ENCODE peak calls at places on chromosomes 6 and 20, in four cellular contexts. A, J, M and L are unnamed samples.

GRCh38 chr6:13504611-13505344 is 17.4 kb upstream of the GFOD1 start:
- DNase-seq in A (no peak), J (no peak), M (no peak), L (no peak)

GRCh38 chr6:136969433-136969832 is 47.3 kb downstream of the SLC35D3 start:
- DNase-seq in A (no peak), J (no peak), M (peak), L (no peak)

GRCh38 chr20:77231-77630 is 10.2 kb upstream of the DEFB125 start:
- DNase-seq in A (no peak), J (no peak), M (no peak), L (no peak)

GRCh38 chr6:38631186-38631783 is 8.4 kb downstream of the BTBD9 start:
- DNase-seq in A (no peak), J (no peak), M (no peak), L (no peak)

GRCh38 chr6:71482742-71483141 is 194.1 kb downstream of the OGFRL1 start:
- DNase-seq in A (no peak), J (no peak), M (no peak), L (no peak)

GRCh38 chr20:2527762-2528161 is 8.6 kb upstream of the TMC2 start:
- DNase-seq in A (no peak), J (no peak), M (no peak), L (no peak)

GRCh38 chr20:19692100-19692499 is 66.0 kb upstream of the RIN2 start:
- DNase-seq in A (no peak), J (no peak), M (no peak), L (no peak)

GRCh38 chr6:21664263-21665081 is 70.9 kb downstream of the SOX4 start:
- DNase-seq in A (no peak), J (no peak), M (peak), L (peak)

GRCh38 chr6:100658486-100658885 is 193.8 kb upstream of the SIM1 start:
- DNase-seq in A (no peak), J (no peak), M (no peak), L (no peak)
- TF ChIP-seq CTCF in A (no peak), J (no peak), M (no peak), L (no peak)

DNA sequence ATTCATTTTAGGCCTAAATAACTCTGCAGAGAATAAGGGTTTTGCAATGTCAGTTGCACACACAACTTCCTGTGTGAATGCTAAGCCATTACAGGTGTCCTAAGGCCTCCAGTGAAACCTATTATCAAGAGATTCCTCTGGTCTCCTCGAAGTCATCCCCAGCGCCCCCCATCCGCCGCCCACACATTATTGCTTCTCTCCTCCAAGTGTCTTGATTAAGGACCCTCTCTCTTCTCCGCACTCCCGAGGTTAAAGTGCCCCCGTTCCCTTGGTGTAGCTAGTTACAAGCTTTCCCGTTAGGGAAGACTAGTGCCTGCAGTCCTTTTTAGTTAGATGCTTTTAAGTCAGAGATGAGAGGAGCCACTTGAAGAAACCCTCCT is 1.2 kb downstream of the HIVEP2 start:
- DNase-seq in A (no peak), J (no peak), M (no peak), L (no peak)
- TF ChIP-seq CTCF in A (no peak), J (no peak), M (no peak), L (no peak)

DNA sequence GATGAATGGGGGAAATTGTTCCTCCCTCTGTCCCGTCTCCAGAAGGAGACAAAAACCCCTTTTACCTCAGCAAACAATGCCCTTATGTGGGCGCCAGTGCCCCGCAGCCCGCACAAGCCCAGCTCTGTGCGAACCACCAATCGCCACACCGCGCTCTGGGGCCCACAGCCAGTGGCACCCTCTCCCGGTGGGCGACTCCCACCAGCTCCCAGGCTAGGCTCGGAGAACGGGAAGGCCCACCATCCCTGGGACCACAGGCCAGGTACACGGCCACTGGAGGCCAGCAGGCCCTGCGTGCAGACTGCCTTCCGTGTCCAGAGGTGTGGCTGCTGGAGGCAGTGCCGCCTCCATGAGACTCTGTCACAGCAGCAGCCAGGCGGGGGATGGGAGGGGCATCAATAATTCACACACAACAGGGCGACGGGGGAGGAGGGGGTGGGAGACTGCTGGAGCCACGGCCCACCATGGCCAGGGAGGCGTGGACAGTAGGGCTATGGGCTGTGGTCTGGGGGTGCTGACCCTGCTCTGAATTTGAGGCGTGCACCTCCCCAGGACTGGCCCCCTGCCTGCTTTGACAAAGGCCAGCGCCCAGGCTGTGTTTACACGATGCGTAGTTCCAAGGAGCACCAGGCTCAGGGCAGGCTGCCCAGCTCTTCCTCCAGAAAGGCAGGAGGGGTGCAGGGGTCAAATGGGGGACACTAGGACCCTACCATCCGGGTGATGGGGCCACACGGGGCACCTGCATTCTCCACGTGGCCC is 105.7 kb downstream of the ASXL1 start:
- DNase-seq in A (no peak), J (no peak), M (peak), L (no peak)
- TF ChIP-seq CTCF in A (no peak), J (no peak), M (no peak), L (no peak)

GRCh38 chr6:3239110-3239830 is 11.8 kb upstream of the TUBB2B start:
- DNase-seq in A (no peak), J (peak), M (no peak), L (no peak)
- TF ChIP-seq CTCF in A (no peak), J (peak), M (no peak), L (no peak)